ENCODE peak calls at places on chromosomes 3 and 15, in eight cellular contexts. A, G, R, S, U, M, Z and K are unnamed samples.

GRCh38 chr15:76986743-76987142 is 8.2 kb upstream of the PSTPIP1 start:
- DNase-seq in S (no peak), Z (no peak), R (no peak), M (no peak), A (no peak), U (no peak), G (no peak), K (no peak)

GRCh38 chr3:81363816-81364215 is 397.6 kb downstream of the GBE1 start:
- DNase-seq in R (no peak), Z (no peak), G (no peak), A (peak; percentile 12), U (no peak), S (no peak), M (no peak), K (no peak)

GRCh38 chr3:148006508-148006907 is 597.3 kb downstream of the ZIC1 start:
- DNase-seq in S (no peak), Z (no peak), U (no peak), A (peak; percentile 96), R (no peak), M (no peak), G (no peak), K (no peak)

GRCh38 chr3:10992017-10992945 is at the start of gene SLC6A1:
- DNase-seq in M (no peak), G (peak; percentile 60), A (no peak), Z (no peak), S (no peak), U (peak; percentile 71), R (no peak), K (no peak)

GRCh38 chr15:99410477-99410876 is 155.3 kb upstream of the MEF2A start:
- DNase-seq in U (no peak), G (no peak), R (no peak), S (no peak), Z (no peak), A (no peak), M (no peak), K (peak; percentile 18)

GRCh38 chr3:152832046-152832445 is 2.9 kb upstream of the P2RY1 start:
- DNase-seq in R (no peak), S (no peak), A (no peak), M (no peak), U (no peak), G (no peak), Z (no peak), K (no peak)

GRCh38 chr15:53872410-53872809 is 105.8 kb upstream of the UNC13C start:
- DNase-seq in G (no peak), M (no peak), Z (no peak), A (no peak), R (no peak), U (no peak), S (no peak), K (no peak)

GRCh38 chr15:39506146-39506545 is 74.7 kb upstream of the THBS1 start:
- DNase-seq in G (no peak), Z (no peak), S (no peak), M (no peak), U (no peak), R (no peak), A (peak; percentile 58), K (no peak)